ENCODE peak calls at places on chromosomes 11 and 22, in six cellular contexts. N is naive thymus-derived CD8-positive, alpha-beta T cell; Q is PC-9; W is GM23338; H is GM23248; U is effector memory CD4-positive, alpha-beta T cell. I is an unnamed sample.
A peak's percentile ranks its signal among the peaks of the same experiment; 100 is the strongest.

GRCh38 chr22:26199665-26200064 is 30.4 kb downstream of the SEZ6L start:
- DNase-seq in N (no peak), Q (no peak), W (peak; percentile 34), H (no peak), U (no peak), I (no peak)

GRCh38 chr22:31611065-31611760 is 50.8 kb downstream of the PISD start:
- DNase-seq in N (peak; percentile 48), Q (no peak), W (no peak), H (no peak), U (no peak), I (no peak)

GRCh38 chr22:22110548-22111266 is 128.1 kb upstream of the TOP3B start:
- DNase-seq in N (no peak), Q (no peak), W (peak; percentile 74), H (peak; percentile 91), U (no peak), I (peak; percentile 74)

GRCh38 chr11:2787816-2788750 is 88.3 kb upstream of the KCNQ1OT1 start:
- DNase-seq in N (peak; percentile 22), Q (no peak), W (peak; percentile 47), H (no peak), U (no peak), I (peak; percentile 57)

GRCh38 chr11:67357831-67358555 is 4.6 kb upstream of the POLD4 start:
- DNase-seq in N (no peak), Q (peak; percentile 90), W (no peak), H (peak; percentile 74), U (no peak), I (peak; percentile 76)

GRCh38 chr11:45669146-45669545 is 3.7 kb upstream of the CHST1 start:
- DNase-seq in N (no peak), Q (no peak), W (no peak), H (no peak), U (no peak), I (no peak)

GRCh38 chr22:28021116-28021997 is 102.3 kb upstream of the PITPNB start:
- DNase-seq in N (no peak), Q (no peak), W (no peak), H (no peak), U (no peak), I (no peak)

GRCh38 chr11:363948-364761 is 5.1 kb upstream of the B4GALNT4 start:
- DNase-seq in N (no peak), Q (peak; percentile 76), W (peak; percentile 88), H (peak; percentile 84), U (peak; percentile 60), I (peak; percentile 95)

GRCh38 chr11:7514099-7514725 is 413 bp downstream of the PPFIBP2 start:
- DNase-seq in N (no peak), Q (no peak), W (peak; percentile 38), H (peak; percentile 38), U (no peak), I (no peak)

GRCh38 chr11:64762277-64762915 is 2.6 kb upstream of the PYGM start:
- DNase-seq in N (no peak), Q (no peak), W (peak; percentile 77), H (no peak), U (no peak), I (no peak)

GRCh38 chr11:70675697-70676374 is 277.5 kb downstream of the CTTN start:
- DNase-seq in N (no peak), Q (no peak), W (no peak), H (peak; percentile 7), U (no peak), I (peak; percentile 43)

GRCh38 chr11:279040-279965 is 1.1 kb downstream of the NLRP6 start:
- DNase-seq in N (no peak), Q (no peak), W (no peak), H (no peak), U (no peak), I (no peak)

GRCh38 chr11:115161876-115162275 is 342.3 kb downstream of the CADM1 start:
- DNase-seq in N (no peak), Q (no peak), W (no peak), H (no peak), U (no peak), I (no peak)

GRCh38 chr11:76669901-76670474 is 559 bp downstream of the LRRC32 start:
- DNase-seq in N (peak; percentile 63), Q (no peak), W (peak; percentile 36), H (peak; percentile 78), U (no peak), I (no peak)

GRCh38 chr22:47624277-47625012 is 862.0 kb downstream of the TBC1D22A start:
- DNase-seq in N (no peak), Q (no peak), W (no peak), H (no peak), U (no peak), I (no peak)

GRCh38 chr11:96235725-96236124 is 107.3 kb downstream of the MAML2 start:
- DNase-seq in N (no peak), Q (no peak), W (no peak), H (peak; percentile 37), U (no peak), I (no peak)

GRCh38 chr11:100942016-100942415 is 187.6 kb downstream of the PGR start:
- DNase-seq in N (no peak), Q (no peak), W (no peak), H (peak; percentile 10), U (no peak), I (no peak)

GRCh38 chr22:30385913-30386312 is 1.3 kb downstream of the RNF215 start:
- DNase-seq in N (no peak), Q (no peak), W (no peak), H (no peak), U (no peak), I (no peak)

GRCh38 chr22:36405671-36406070 is 17.9 kb upstream of the MYH9 start:
- DNase-seq in N (peak; percentile 78), Q (peak; percentile 89), W (no peak), H (peak; percentile 63), U (peak; percentile 39), I (no peak)

GRCh38 chr11:131633978-131634377 is 263.6 kb downstream of the NTM start:
- DNase-seq in N (no peak), Q (no peak), W (no peak), H (peak; percentile 51), U (no peak), I (no peak)

GRCh38 chr22:46122511-46122971 is 27.8 kb upstream of the PPARA start:
- DNase-seq in N (peak; percentile 83), Q (no peak), W (peak; percentile 73), H (peak; percentile 80), U (peak; percentile 38), I (no peak)

GRCh38 chr11:35845860-35846259 is 98.0 kb upstream of the LDLRAD3 start:
- DNase-seq in N (no peak), Q (no peak), W (no peak), H (peak; percentile 8), U (no peak), I (no peak)

GRCh38 chr22:19060356-19061009 is 61.7 kb downstream of the DGCR2 start:
- DNase-seq in N (no peak), Q (no peak), W (no peak), H (peak; percentile 41), U (no peak), I (no peak)

GRCh38 chr11:12556155-12556554 is 118.1 kb upstream of the TEAD1 start:
- DNase-seq in N (no peak), Q (no peak), W (no peak), H (peak; percentile 82), U (no peak), I (no peak)

GRCh38 chr22:19723990-19724827 is 870 bp downstream of the GP1BB start:
- DNase-seq in N (no peak), Q (no peak), W (peak; percentile 82), H (no peak), U (no peak), I (no peak)

GRCh38 chr22:45094826-45095225 is 68.9 kb upstream of the NUP50 start:
- DNase-seq in N (no peak), Q (no peak), W (no peak), H (peak; percentile 33), U (no peak), I (no peak)

I was measured in SW480.